ENCODE peak calls at places on chromosomes 2 and 18, in ten cellular contexts. U is NCI-H345, Z is C1 segment of cervical spinal cord, V is amniotic epithelial cell, Y is nephron progenitor cell, I is NCI-H1436, O is endothelial cell of umbilical vein, X is gastrocnemius medialis, S is H7, Q is RWPE1. C is an unnamed sample.

GRCh38 chr2:37523861-37524362 is 147.5 kb downstream of the CDC42EP3 start:
- DNase-seq in X (peak), U (no peak), Z (no peak), S (no peak), O (peak), V (peak), I (no peak), Q (peak), Y (no peak), C (peak)

GRCh38 chr2:169029341-169029740 is 1.8 kb downstream of the ABCB11 start:
- DNase-seq in Q (no peak), Y (no peak), I (no peak), O (no peak), X (no peak), Z (no peak), U (no peak), S (no peak), V (no peak), C (no peak)

GRCh38 chr18:24878289-24878688 is 417.9 kb downstream of the HRH4 start:
- DNase-seq in I (peak), O (peak), V (peak), Q (no peak), Y (no peak), S (no peak), Z (no peak), X (no peak), U (no peak), C (no peak)

GRCh38 chr2:64262816-64263215 is 118.6 kb upstream of the PELI1 start:
- DNase-seq in Q (no peak), Y (no peak), S (no peak), V (no peak), Z (no peak), I (no peak), X (no peak), U (no peak), O (no peak), C (no peak)

GRCh38 chr18:62850619-62851306 is 135.4 kb downstream of the PHLPP1 start:
- DNase-seq in O (peak), Q (no peak), U (peak), S (no peak), Z (no peak), X (no peak), V (no peak), Y (no peak), I (no peak), C (no peak)

GRCh38 chr2:60355849-60356261 is 197.6 kb downstream of the BCL11A start:
- DNase-seq in I (no peak), S (no peak), U (no peak), X (no peak), Q (no peak), V (no peak), Y (no peak), Z (no peak), O (no peak), C (no peak)

GRCh38 chr2:169393068-169393590 is 30.8 kb upstream of the LRP2 start:
- DNase-seq in Z (no peak), S (no peak), Q (peak), I (no peak), O (no peak), X (no peak), U (no peak), V (no peak), Y (no peak), C (no peak)

GRCh38 chr2:156708051-156708450 is 271.9 kb downstream of the GPD2 start:
- DNase-seq in U (no peak), Z (no peak), X (no peak), S (no peak), V (no peak), Y (no peak), O (no peak), I (no peak), Q (no peak), C (no peak)

GRCh38 chr2:72147303-72147970 is at the start of gene CYP26B1:
- DNase-seq in U (peak), Z (no peak), O (peak), Q (no peak), S (peak), V (no peak), X (peak), I (no peak), Y (peak), C (no peak)

GRCh38 chr2:220504890-220505564 is 877.6 kb downstream of the SLC4A3 start:
- DNase-seq in Q (peak), Y (no peak), X (no peak), I (peak), V (peak), U (peak), S (peak), O (peak), Z (no peak), C (no peak)

GRCh38 chr2:21656330-21657075 is 532.7 kb downstream of the TDRD15 start:
- DNase-seq in V (no peak), Y (no peak), Z (no peak), U (no peak), Q (no peak), I (no peak), S (no peak), X (no peak), O (no peak), C (no peak)

GRCh38 chr2:218030409-218031195 is 27.8 kb upstream of the TNS1 start:
- DNase-seq in Y (no peak), Z (no peak), Q (no peak), O (no peak), I (no peak), S (no peak), V (no peak), U (no peak), X (peak), C (peak)

GRCh38 chr2:55418512-55419235 is 982 bp downstream of the CCDC88A start:
- DNase-seq in S (no peak), V (no peak), X (no peak), U (no peak), Y (no peak), Q (no peak), Z (no peak), I (no peak), O (peak), C (no peak)

GRCh38 chr2:156437272-156437671 is 1.1 kb downstream of the GPD2 start:
- DNase-seq in Z (no peak), U (no peak), O (no peak), I (no peak), Y (no peak), S (no peak), Q (no peak), X (peak), V (peak), C (peak)

GRCh38 chr2:114040816-114041215 is 150.9 kb downstream of the ACTR3 start:
- DNase-seq in I (no peak), X (no peak), O (no peak), Z (no peak), V (no peak), Y (no peak), U (no peak), S (no peak), Q (no peak), C (no peak)

GRCh38 chr2:216849987-216850386 is 9.9 kb downstream of the TNP1 start:
- DNase-seq in Q (peak), I (peak), O (no peak), Z (peak), Y (no peak), U (peak), S (no peak), V (no peak), X (peak), C (peak)

GRCh38 chr2:174596994-174597346 is 634 bp downstream of the WIPF1 start:
- DNase-seq in V (no peak), I (no peak), O (no peak), Z (no peak), Q (no peak), Y (no peak), U (no peak), S (no peak), X (no peak), C (no peak)

GRCh38 chr2:64602436-64602835 is 51.3 kb downstream of the SERTAD2 start:
- DNase-seq in Z (no peak), O (no peak), Y (no peak), S (no peak), X (no peak), Q (no peak), V (no peak), I (no peak), U (no peak), C (no peak)

GRCh38 chr2:64263315-64263714 is 119.1 kb upstream of the PELI1 start:
- DNase-seq in V (peak), Q (peak), U (no peak), S (no peak), Y (no peak), I (no peak), O (peak), X (no peak), Z (no peak), C (no peak)

GRCh38 chr2:118242216-118242615 is 153.9 kb downstream of the INSIG2 start:
- DNase-seq in U (no peak), V (no peak), Q (peak), Z (no peak), Y (no peak), S (no peak), O (no peak), I (no peak), X (no peak), C (no peak)

GRCh38 chr2:58072102-58072501 is 25.5 kb downstream of the VRK2 start:
- DNase-seq in O (no peak), X (no peak), U (no peak), S (no peak), V (no peak), Y (no peak), I (no peak), Q (no peak), Z (no peak), C (no peak)

C was measured in lower leg skin.